ENCODE peak calls at places on chromosomes 7 and 10, in six cellular contexts. One of them, this sample, is unnamed.

GRCh38 chr7:111833461-111833860 is 271.2 kb upstream of the IMMP2L start:
- DNase-seq in adrenal gland: no peak
- DNase-seq in nephron progenitor cell: no peak
- DNase-seq in amniotic stem cell: no peak
- DNase-seq in fibroblast of villous mesenchyme: peak; percentile 16
- DNase-seq in stimulated activated CD4-positive, alpha-beta T cell treated with anti-CD3 and anti-CD28 coated beads, TNF-alpha, amount 100 ng/mL, for 4 hours: no peak
- DNase-seq in this sample: no peak

GRCh38 chr10:35423505-35424306 is 87.4 kb downstream of the CCNY start:
- DNase-seq in adrenal gland: no peak
- DNase-seq in nephron progenitor cell: no peak
- DNase-seq in amniotic stem cell: peak; percentile 17
- DNase-seq in fibroblast of villous mesenchyme: peak; percentile 40
- DNase-seq in stimulated activated CD4-positive, alpha-beta T cell treated with anti-CD3 and anti-CD28 coated beads, TNF-alpha, amount 100 ng/mL, for 4 hours: no peak
- DNase-seq in this sample: no peak

GRCh38 chr7:134174797-134175261 is 47.7 kb downstream of the LRGUK start:
- DNase-seq in adrenal gland: no peak
- DNase-seq in nephron progenitor cell: no peak
- DNase-seq in amniotic stem cell: peak; percentile 55
- DNase-seq in fibroblast of villous mesenchyme: peak; percentile 80
- DNase-seq in stimulated activated CD4-positive, alpha-beta T cell treated with anti-CD3 and anti-CD28 coated beads, TNF-alpha, amount 100 ng/mL, for 4 hours: no peak
- DNase-seq in this sample: peak; percentile 25

GRCh38 chr10:101686133-101686925 is 8.6 kb downstream of the FBXW4 start:
- DNase-seq in adrenal gland: no peak
- DNase-seq in nephron progenitor cell: no peak
- DNase-seq in amniotic stem cell: no peak
- DNase-seq in fibroblast of villous mesenchyme: no peak
- DNase-seq in stimulated activated CD4-positive, alpha-beta T cell treated with anti-CD3 and anti-CD28 coated beads, TNF-alpha, amount 100 ng/mL, for 4 hours: no peak
- DNase-seq in this sample: no peak

GRCh38 chr7:111676167-111676566 is 113.9 kb upstream of the IMMP2L start:
- DNase-seq in adrenal gland: no peak
- DNase-seq in nephron progenitor cell: no peak
- DNase-seq in amniotic stem cell: no peak
- DNase-seq in fibroblast of villous mesenchyme: no peak
- DNase-seq in stimulated activated CD4-positive, alpha-beta T cell treated with anti-CD3 and anti-CD28 coated beads, TNF-alpha, amount 100 ng/mL, for 4 hours: no peak
- DNase-seq in this sample: no peak

GRCh38 chr7:27204851-27205322 is 5.0 kb upstream of the HOXA13 start:
- DNase-seq in adrenal gland: no peak
- DNase-seq in nephron progenitor cell: peak; percentile 60
- DNase-seq in amniotic stem cell: no peak
- DNase-seq in fibroblast of villous mesenchyme: peak; percentile 60
- DNase-seq in stimulated activated CD4-positive, alpha-beta T cell treated with anti-CD3 and anti-CD28 coated beads, TNF-alpha, amount 100 ng/mL, for 4 hours: no peak
- DNase-seq in this sample: no peak

GRCh38 chr10:86189891-86190290 is 176.7 kb downstream of the GRID1 start:
- DNase-seq in adrenal gland: no peak
- DNase-seq in nephron progenitor cell: no peak
- DNase-seq in amniotic stem cell: no peak
- DNase-seq in fibroblast of villous mesenchyme: no peak
- DNase-seq in stimulated activated CD4-positive, alpha-beta T cell treated with anti-CD3 and anti-CD28 coated beads, TNF-alpha, amount 100 ng/mL, for 4 hours: no peak
- DNase-seq in this sample: no peak

GRCh38 chr7:34061175-34061574 is 155.8 kb downstream of the BMPER start:
- DNase-seq in adrenal gland: no peak
- DNase-seq in nephron progenitor cell: no peak
- DNase-seq in amniotic stem cell: peak; percentile 70
- DNase-seq in fibroblast of villous mesenchyme: peak; percentile 88
- DNase-seq in stimulated activated CD4-positive, alpha-beta T cell treated with anti-CD3 and anti-CD28 coated beads, TNF-alpha, amount 100 ng/mL, for 4 hours: no peak
- DNase-seq in this sample: no peak

GRCh38 chr10:77710759-77711682 is 73.4 kb upstream of the KCNMA1 start:
- DNase-seq in adrenal gland: peak; percentile 86
- DNase-seq in nephron progenitor cell: peak; percentile 95
- DNase-seq in amniotic stem cell: no peak
- DNase-seq in fibroblast of villous mesenchyme: peak; percentile 49
- DNase-seq in stimulated activated CD4-positive, alpha-beta T cell treated with anti-CD3 and anti-CD28 coated beads, TNF-alpha, amount 100 ng/mL, for 4 hours: peak; percentile 22
- DNase-seq in this sample: peak; percentile 71

GRCh38 chr10:124370426-124370825 is 48.3 kb downstream of the OAT start:
- DNase-seq in adrenal gland: no peak
- DNase-seq in nephron progenitor cell: no peak
- DNase-seq in amniotic stem cell: no peak
- DNase-seq in fibroblast of villous mesenchyme: no peak
- DNase-seq in stimulated activated CD4-positive, alpha-beta T cell treated with anti-CD3 and anti-CD28 coated beads, TNF-alpha, amount 100 ng/mL, for 4 hours: no peak
- DNase-seq in this sample: no peak

GRCh38 chr10:71285180-71285545 is 33.9 kb upstream of the SLC29A3 start:
- DNase-seq in adrenal gland: peak; percentile 73
- DNase-seq in nephron progenitor cell: peak; percentile 68
- DNase-seq in amniotic stem cell: no peak
- DNase-seq in fibroblast of villous mesenchyme: peak; percentile 37
- DNase-seq in stimulated activated CD4-positive, alpha-beta T cell treated with anti-CD3 and anti-CD28 coated beads, TNF-alpha, amount 100 ng/mL, for 4 hours: no peak
- DNase-seq in this sample: peak; percentile 31

GRCh38 chr7:152202056-152202455 is 176.6 kb downstream of the GALNT11 start:
- DNase-seq in adrenal gland: no peak
- DNase-seq in nephron progenitor cell: no peak
- DNase-seq in amniotic stem cell: no peak
- DNase-seq in fibroblast of villous mesenchyme: peak; percentile 58
- DNase-seq in stimulated activated CD4-positive, alpha-beta T cell treated with anti-CD3 and anti-CD28 coated beads, TNF-alpha, amount 100 ng/mL, for 4 hours: no peak
- DNase-seq in this sample: no peak

GRCh38 chr10:118912961-118913360 is 116.6 kb upstream of the NANOS1 start:
- DNase-seq in adrenal gland: no peak
- DNase-seq in nephron progenitor cell: no peak
- DNase-seq in amniotic stem cell: no peak
- DNase-seq in fibroblast of villous mesenchyme: peak; percentile 54
- DNase-seq in stimulated activated CD4-positive, alpha-beta T cell treated with anti-CD3 and anti-CD28 coated beads, TNF-alpha, amount 100 ng/mL, for 4 hours: no peak
- DNase-seq in this sample: no peak

GRCh38 chr10:112466802-112467201 is 19.8 kb downstream of the VTI1A start:
- DNase-seq in adrenal gland: no peak
- DNase-seq in nephron progenitor cell: no peak
- DNase-seq in amniotic stem cell: no peak
- DNase-seq in fibroblast of villous mesenchyme: no peak
- DNase-seq in stimulated activated CD4-positive, alpha-beta T cell treated with anti-CD3 and anti-CD28 coated beads, TNF-alpha, amount 100 ng/mL, for 4 hours: no peak
- DNase-seq in this sample: no peak

GRCh38 chr7:96167424-96167823 is 154.5 kb downstream of the SLC25A13 start:
- DNase-seq in adrenal gland: no peak
- DNase-seq in nephron progenitor cell: no peak
- DNase-seq in amniotic stem cell: no peak
- DNase-seq in fibroblast of villous mesenchyme: no peak
- DNase-seq in stimulated activated CD4-positive, alpha-beta T cell treated with anti-CD3 and anti-CD28 coated beads, TNF-alpha, amount 100 ng/mL, for 4 hours: no peak
- DNase-seq in this sample: no peak

GRCh38 chr10:84375011-84375410 is 46.6 kb downstream of the CCSER2 start:
- DNase-seq in adrenal gland: no peak
- DNase-seq in nephron progenitor cell: peak; percentile 19
- DNase-seq in amniotic stem cell: no peak
- DNase-seq in fibroblast of villous mesenchyme: peak; percentile 69
- DNase-seq in stimulated activated CD4-positive, alpha-beta T cell treated with anti-CD3 and anti-CD28 coated beads, TNF-alpha, amount 100 ng/mL, for 4 hours: peak; percentile 25
- DNase-seq in this sample: peak; percentile 65

GRCh38 chr10:7577206-7577978 is 89.4 kb downstream of the ITIH5 start:
- DNase-seq in adrenal gland: peak; percentile 6
- DNase-seq in nephron progenitor cell: no peak
- DNase-seq in amniotic stem cell: no peak
- DNase-seq in fibroblast of villous mesenchyme: no peak
- DNase-seq in stimulated activated CD4-positive, alpha-beta T cell treated with anti-CD3 and anti-CD28 coated beads, TNF-alpha, amount 100 ng/mL, for 4 hours: no peak
- DNase-seq in this sample: no peak

GRCh38 chr7:28865494-28866257 is 92.5 kb downstream of the TRIL start:
- DNase-seq in adrenal gland: no peak
- DNase-seq in nephron progenitor cell: no peak
- DNase-seq in amniotic stem cell: no peak
- DNase-seq in fibroblast of villous mesenchyme: peak; percentile 13
- DNase-seq in stimulated activated CD4-positive, alpha-beta T cell treated with anti-CD3 and anti-CD28 coated beads, TNF-alpha, amount 100 ng/mL, for 4 hours: no peak
- DNase-seq in this sample: peak; percentile 72

GRCh38 chr7:128221929-128222403 is 19.1 kb upstream of the LEP start:
- DNase-seq in adrenal gland: no peak
- DNase-seq in nephron progenitor cell: no peak
- DNase-seq in amniotic stem cell: no peak
- DNase-seq in fibroblast of villous mesenchyme: peak; percentile 32
- DNase-seq in stimulated activated CD4-positive, alpha-beta T cell treated with anti-CD3 and anti-CD28 coated beads, TNF-alpha, amount 100 ng/mL, for 4 hours: no peak
- DNase-seq in this sample: no peak

GRCh38 chr10:35821339-35821911 is 179.3 kb upstream of the FZD8 start:
- DNase-seq in adrenal gland: no peak
- DNase-seq in nephron progenitor cell: no peak
- DNase-seq in amniotic stem cell: no peak
- DNase-seq in fibroblast of villous mesenchyme: peak; percentile 18
- DNase-seq in stimulated activated CD4-positive, alpha-beta T cell treated with anti-CD3 and anti-CD28 coated beads, TNF-alpha, amount 100 ng/mL, for 4 hours: no peak
- DNase-seq in this sample: peak; percentile 48

GRCh38 chr7:7157177-7157886 is 25.0 kb upstream of the C1GALT1 start:
- DNase-seq in adrenal gland: no peak
- DNase-seq in nephron progenitor cell: no peak
- DNase-seq in amniotic stem cell: peak; percentile 64
- DNase-seq in fibroblast of villous mesenchyme: peak; percentile 43
- DNase-seq in stimulated activated CD4-positive, alpha-beta T cell treated with anti-CD3 and anti-CD28 coated beads, TNF-alpha, amount 100 ng/mL, for 4 hours: peak; percentile 26
- DNase-seq in this sample: peak; percentile 95

GRCh38 chr7:85528581-85528980 is 341.7 kb upstream of the SEMA3D start:
- DNase-seq in adrenal gland: no peak
- DNase-seq in nephron progenitor cell: no peak
- DNase-seq in amniotic stem cell: no peak
- DNase-seq in fibroblast of villous mesenchyme: peak; percentile 6
- DNase-seq in stimulated activated CD4-positive, alpha-beta T cell treated with anti-CD3 and anti-CD28 coated beads, TNF-alpha, amount 100 ng/mL, for 4 hours: no peak
- DNase-seq in this sample: no peak

GRCh38 chr7:42065942-42066341 is 171.1 kb downstream of the GLI3 start:
- DNase-seq in adrenal gland: no peak
- DNase-seq in nephron progenitor cell: no peak
- DNase-seq in amniotic stem cell: no peak
- DNase-seq in fibroblast of villous mesenchyme: no peak
- DNase-seq in stimulated activated CD4-positive, alpha-beta T cell treated with anti-CD3 and anti-CD28 coated beads, TNF-alpha, amount 100 ng/mL, for 4 hours: no peak
- DNase-seq in this sample: no peak

GRCh38 chr7:42359946-42360345 is 122.9 kb upstream of the GLI3 start:
- DNase-seq in adrenal gland: no peak
- DNase-seq in nephron progenitor cell: no peak
- DNase-seq in amniotic stem cell: no peak
- DNase-seq in fibroblast of villous mesenchyme: peak; percentile 66
- DNase-seq in stimulated activated CD4-positive, alpha-beta T cell treated with anti-CD3 and anti-CD28 coated beads, TNF-alpha, amount 100 ng/mL, for 4 hours: no peak
- DNase-seq in this sample: no peak

GRCh38 chr7:39621261-39621660 is 2.1 kb upstream of the RALA start:
- DNase-seq in adrenal gland: no peak
- DNase-seq in nephron progenitor cell: no peak
- DNase-seq in amniotic stem cell: peak; percentile 60
- DNase-seq in fibroblast of villous mesenchyme: peak; percentile 59
- DNase-seq in stimulated activated CD4-positive, alpha-beta T cell treated with anti-CD3 and anti-CD28 coated beads, TNF-alpha, amount 100 ng/mL, for 4 hours: no peak
- DNase-seq in this sample: peak; percentile 41

GRCh38 chr10:73979428-73980407 is 18.2 kb upstream of the VCL start:
- DNase-seq in adrenal gland: no peak
- DNase-seq in nephron progenitor cell: no peak
- DNase-seq in amniotic stem cell: no peak
- DNase-seq in fibroblast of villous mesenchyme: no peak
- DNase-seq in stimulated activated CD4-positive, alpha-beta T cell treated with anti-CD3 and anti-CD28 coated beads, TNF-alpha, amount 100 ng/mL, for 4 hours: no peak
- DNase-seq in this sample: no peak

GRCh38 chr10:61825617-61826016 is 75.9 kb upstream of the ARID5B start:
- DNase-seq in adrenal gland: no peak
- DNase-seq in nephron progenitor cell: no peak
- DNase-seq in amniotic stem cell: no peak
- DNase-seq in fibroblast of villous mesenchyme: no peak
- DNase-seq in stimulated activated CD4-positive, alpha-beta T cell treated with anti-CD3 and anti-CD28 coated beads, TNF-alpha, amount 100 ng/mL, for 4 hours: no peak
- DNase-seq in this sample: no peak

GRCh38 chr7:5704534-5704922 is 76.9 kb downstream of the RNF216 start:
- DNase-seq in adrenal gland: peak; percentile 95
- DNase-seq in nephron progenitor cell: peak; percentile 69
- DNase-seq in amniotic stem cell: peak; percentile 54
- DNase-seq in fibroblast of villous mesenchyme: peak; percentile 90
- DNase-seq in stimulated activated CD4-positive, alpha-beta T cell treated with anti-CD3 and anti-CD28 coated beads, TNF-alpha, amount 100 ng/mL, for 4 hours: peak; percentile 57
- DNase-seq in this sample: peak; percentile 62

GRCh38 chr10:114239117-114239993 is at the start of gene VWA2:
- DNase-seq in adrenal gland: no peak
- DNase-seq in nephron progenitor cell: peak; percentile 71
- DNase-seq in amniotic stem cell: no peak
- DNase-seq in fibroblast of villous mesenchyme: no peak
- DNase-seq in stimulated activated CD4-positive, alpha-beta T cell treated with anti-CD3 and anti-CD28 coated beads, TNF-alpha, amount 100 ng/mL, for 4 hours: no peak
- DNase-seq in this sample: no peak

GRCh38 chr7:81284576-81284975 is 365.7 kb upstream of the SEMA3C start:
- DNase-seq in adrenal gland: no peak
- DNase-seq in nephron progenitor cell: no peak
- DNase-seq in amniotic stem cell: peak; percentile 9
- DNase-seq in fibroblast of villous mesenchyme: peak; percentile 76
- DNase-seq in stimulated activated CD4-positive, alpha-beta T cell treated with anti-CD3 and anti-CD28 coated beads, TNF-alpha, amount 100 ng/mL, for 4 hours: no peak
- DNase-seq in this sample: no peak

GRCh38 chr10:3786295-3786981 is 1.4 kb upstream of the KLF6 start:
- DNase-seq in adrenal gland: peak; percentile 80
- DNase-seq in nephron progenitor cell: peak; percentile 49
- DNase-seq in amniotic stem cell: no peak
- DNase-seq in fibroblast of villous mesenchyme: no peak
- DNase-seq in stimulated activated CD4-positive, alpha-beta T cell treated with anti-CD3 and anti-CD28 coated beads, TNF-alpha, amount 100 ng/mL, for 4 hours: no peak
- DNase-seq in this sample: peak; percentile 40

GRCh38 chr10:123254287-123254858 is 100.2 kb downstream of the BUB3 start:
- DNase-seq in adrenal gland: no peak
- DNase-seq in nephron progenitor cell: no peak
- DNase-seq in amniotic stem cell: no peak
- DNase-seq in fibroblast of villous mesenchyme: no peak
- DNase-seq in stimulated activated CD4-positive, alpha-beta T cell treated with anti-CD3 and anti-CD28 coated beads, TNF-alpha, amount 100 ng/mL, for 4 hours: no peak
- DNase-seq in this sample: no peak

GRCh38 chr10:9709849-9710248 is 1307.8 kb upstream of the CELF2 start:
- DNase-seq in adrenal gland: no peak
- DNase-seq in nephron progenitor cell: no peak
- DNase-seq in amniotic stem cell: no peak
- DNase-seq in fibroblast of villous mesenchyme: no peak
- DNase-seq in stimulated activated CD4-positive, alpha-beta T cell treated with anti-CD3 and anti-CD28 coated beads, TNF-alpha, amount 100 ng/mL, for 4 hours: no peak
- DNase-seq in this sample: no peak

This sample was measured in SJCRH30.